ENCODE peak calls at places on chromosomes 7 and 10, in nine cellular contexts. R is mesendoderm; K is IMR-90; J is SJSA1; D is thoracic aorta; U is upper lobe of right lung; G is CD8-positive, alpha-beta memory T cell; H is bronchial epithelial cell; Y is Panc1. I is an unnamed sample. For H3K36me3, the result is how much of the 10 kb centered on the place peaks cover.

GRCh38 chr10:132404911-132405462 is 8.0 kb downstream of the PWWP2B start:
- DNase-seq in K (no peak), U (peak), Y (no peak), J (no peak), D (no peak), R (peak), H (no peak), G (no peak), I (no peak)

GRCh38 chr10:65670087-65670486 is 1255.7 kb upstream of the LRRTM3 start:
- DNase-seq in U (no peak), J (no peak), D (no peak), H (no peak), K (peak), Y (no peak), R (no peak), G (no peak), I (no peak)

GRCh38 chr10:71745659-71746250 is 26.2 kb upstream of the C10orf105 start:
- DNase-seq in Y (no peak), R (no peak), H (no peak), D (no peak), K (no peak), G (no peak), U (no peak), J (no peak), I (no peak)

GRCh38 chr7:108266489-108266888 is 136.3 kb upstream of the LAMB4 start:
- DNase-seq in K (no peak), H (peak), U (no peak), R (no peak), J (no peak), G (no peak), D (no peak), Y (no peak), I (no peak)

GRCh38 chr10:35451103-35452016 is 115.1 kb downstream of the CCNY start:
- DNase-seq in D (no peak), U (no peak), R (no peak), G (no peak), J (no peak), K (peak), Y (no peak), H (no peak), I (no peak)

GRCh38 chr10:24843256-24843655 is 109.2 kb downstream of the PRTFDC1 start:
- DNase-seq in U (no peak), Y (no peak), H (peak), D (no peak), G (no peak), J (no peak), R (no peak), K (no peak), I (no peak)

GRCh38 chr7:90345548-90346319 is 782 bp upstream of the GTPBP10 start:
- DNase-seq in J (peak), D (no peak), R (peak), K (peak), G (no peak), Y (no peak), H (peak), U (no peak), I (no peak)

GRCh38 chr7:30159698-30160143 is 24.9 kb downstream of the MTURN start:
- DNase-seq in H (no peak), U (peak), D (no peak), K (peak), J (no peak), R (peak), G (no peak), Y (no peak), I (no peak)

GRCh38 chr7:28586736-28587135 is 174.4 kb downstream of the CREB5 start:
- DNase-seq in R (no peak), U (no peak), J (no peak), D (no peak), H (no peak), G (no peak), K (no peak), Y (no peak), I (peak)

GRCh38 chr7:157418204-157419029 is 81.6 kb downstream of the DNAJB6 start:
- DNase-seq in H (no peak), G (no peak), R (no peak), K (no peak), J (no peak), D (no peak), Y (no peak), U (peak), I (no peak)
- H3K36me3 ChIP-seq in H (under half), G (under half), R (under half), K (under half), J (under half), D (under half), Y (under half), U (under half), I (under half)

GRCh38 chr7:23472046-23472445 is 1.8 kb upstream of the IGF2BP3 start:
- DNase-seq in Y (no peak), D (no peak), U (no peak), R (no peak), H (no peak), G (no peak), K (no peak), J (no peak), I (no peak)
- H3K4me3 ChIP-seq in Y (peak), D (no peak), U (no peak), R (no peak), H (no peak), G (no peak), K (peak), J (no peak), I (peak)

GRCh38 chr7:98922392-98923107 is 44.2 kb downstream of the TRRAP start:
- DNase-seq in H (peak), D (no peak), J (no peak), R (no peak), K (peak), G (no peak), Y (no peak), U (peak), I (no peak)

GRCh38 chr7:98923512-98923911 is 45.2 kb downstream of the TRRAP start:
- DNase-seq in R (no peak), J (no peak), H (no peak), D (no peak), K (no peak), G (no peak), Y (no peak), U (no peak), I (no peak)

GRCh38 chr7:98930464-98930863 is 52.1 kb downstream of the TRRAP start:
- DNase-seq in H (no peak), K (no peak), Y (no peak), D (no peak), G (no peak), J (no peak), R (no peak), U (no peak), I (no peak)

GRCh38 chr7:98930921-98931320 is 52.6 kb downstream of the TRRAP start:
- DNase-seq in R (no peak), U (no peak), Y (no peak), J (no peak), K (peak), H (peak), D (no peak), G (peak), I (no peak)

DNA sequence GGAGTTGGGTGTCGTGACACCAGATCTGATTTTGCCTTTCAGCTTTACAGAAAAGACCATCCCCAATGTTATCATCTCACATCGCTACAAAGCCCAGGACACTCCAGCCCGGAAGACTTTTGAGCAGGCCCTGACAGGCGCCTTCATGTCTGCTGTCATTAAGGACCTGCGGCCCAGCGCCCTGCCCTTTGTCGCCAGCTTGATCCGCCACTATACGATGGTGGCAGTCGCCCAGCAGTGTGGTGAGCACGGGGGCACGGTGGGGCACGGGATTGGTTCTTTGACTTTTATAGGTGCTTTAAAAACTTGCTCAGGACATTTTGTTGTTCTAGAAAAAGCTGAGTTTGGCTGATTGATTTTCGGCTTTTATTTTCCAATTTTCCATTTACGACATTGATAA is 48.8 kb downstream of the TRRAP start:
- DNase-seq in Y (no peak), U (no peak), H (no peak), D (no peak), J (no peak), K (no peak), R (no peak), G (no peak), I (no peak)
- H3K36me3 ChIP-seq in Y (under half), U (half or more), H (under half), D (half or more), J (half or more), K (half or more), R (under half), G (half or more), I (under half)

GRCh38 chr7:25009271-25009670 is 29.3 kb upstream of the OSBPL3 start:
- DNase-seq in Y (no peak), J (no peak), G (no peak), D (no peak), H (peak), K (peak), U (no peak), R (no peak), I (peak)
- H3K4me3 ChIP-seq in Y (no peak), J (no peak), G (no peak), D (no peak), H (no peak), K (no peak), U (no peak), R (no peak), I (no peak)

GRCh38 chr10:29525762-29526161 is 109.0 kb downstream of the SVIL start:
- DNase-seq in H (no peak), R (no peak), U (no peak), G (no peak), Y (no peak), D (no peak), J (no peak), K (no peak), I (no peak)
- H3K36me3 ChIP-seq in H (under half), R (under half), U (half or more), G (under half), Y (under half), D (half or more), J (under half), K (under half), I (under half)

GRCh38 chr10:97494863-97495506 is 3.2 kb downstream of the MMS19 start:
- DNase-seq in H (peak), K (peak), Y (no peak), D (no peak), G (no peak), R (peak), U (no peak), J (no peak), I (no peak)
- H3K4me3 ChIP-seq in H (no peak), K (no peak), Y (no peak), D (peak), G (no peak), R (no peak), U (no peak), J (no peak), I (no peak)

DNA sequence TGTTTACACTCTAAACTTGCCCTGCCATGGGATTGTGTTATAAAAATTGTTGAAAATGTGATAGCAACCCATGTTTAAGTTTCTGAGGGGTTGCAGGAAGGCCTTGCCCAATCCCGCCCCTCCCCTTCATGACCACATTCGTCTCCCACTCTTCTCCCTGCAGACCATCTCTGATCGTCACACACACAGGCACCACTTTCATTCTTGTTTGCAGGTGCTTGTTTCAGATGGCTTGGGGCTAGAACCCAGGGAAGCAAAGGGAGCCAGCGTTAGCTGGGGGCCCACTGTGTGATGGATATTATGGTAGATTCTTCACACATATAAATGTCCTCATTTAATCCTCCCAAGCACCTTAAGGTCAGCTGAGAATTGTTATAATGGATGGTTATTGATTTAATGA is 286.7 kb upstream of the HABP2 start:
- DNase-seq in G (no peak), R (no peak), K (no peak), H (no peak), J (no peak), U (no peak), Y (no peak), D (no peak), I (no peak)
- H3K36me3 ChIP-seq in G (under half), R (under half), K (under half), H (under half), J (under half), U (under half), Y (under half), D (under half), I (under half)

GRCh38 chr10:789831-790701 is 100.6 kb upstream of the DIP2C start:
- DNase-seq in J (no peak), H (no peak), K (no peak), R (no peak), G (no peak), Y (no peak), D (no peak), U (no peak), I (no peak)

GRCh38 chr10:787933-788651 is 98.6 kb upstream of the DIP2C start:
- DNase-seq in J (peak), H (no peak), G (no peak), D (no peak), R (no peak), K (peak), Y (no peak), U (no peak), I (no peak)

GRCh38 chr10:790821-791551 is 101.5 kb upstream of the DIP2C start:
- DNase-seq in G (no peak), H (no peak), U (no peak), K (no peak), J (no peak), D (no peak), Y (no peak), R (no peak), I (no peak)

GRCh38 chr10:786666-787512 is 97.4 kb upstream of the DIP2C start:
- DNase-seq in G (no peak), Y (no peak), R (no peak), U (no peak), D (no peak), J (no peak), K (no peak), H (no peak), I (no peak)

GRCh38 chr10:788796-789748 is 99.6 kb upstream of the DIP2C start:
- DNase-seq in G (no peak), Y (peak), U (peak), J (peak), K (peak), R (peak), D (no peak), H (peak), I (peak)
- H3K4me3 ChIP-seq in G (no peak), Y (peak), U (peak), J (no peak), K (peak), R (peak), D (peak), H (peak), I (no peak)

GRCh38 chr7:129438839-129439640 is 4.8 kb downstream of the STRIP2 start:
- DNase-seq in H (peak), U (no peak), D (no peak), J (no peak), K (peak), Y (peak), G (no peak), R (no peak), I (peak)
- H3K36me3 ChIP-seq in H (under half), U (under half), D (under half), J (under half), K (under half), Y (under half), G (under half), R (under half), I (under half)